ENCODE peak calls at places on chromosomes 3 and 15, in nine cellular contexts. S, N, I, M, V, H, J, F and T are unnamed samples.

GRCh38 chr3:5494913-5495519 is 307.5 kb downstream of the EDEM1 start:
- DNase-seq in F (no peak), H (no peak), M (no peak), N (no peak), J (no peak), V (no peak), I (no peak), S (no peak), T (no peak)

GRCh38 chr3:192655040-192655439 is 72.3 kb downstream of the FGF12 start:
- DNase-seq in M (no peak), J (no peak), I (no peak), S (no peak), V (no peak), N (no peak), F (no peak), H (no peak), T (no peak)

GRCh38 chr3:69232447-69232846 is 110.1 kb upstream of the LMOD3 start:
- DNase-seq in F (no peak), I (no peak), H (no peak), S (peak), V (no peak), J (no peak), N (no peak), M (no peak), T (no peak)

GRCh38 chr3:194573680-194574437 is 59.4 kb downstream of the TMEM44 start:
- DNase-seq in J (no peak), V (no peak), M (no peak), N (peak), S (no peak), H (no peak), I (no peak), F (peak), T (peak)

GRCh38 chr3:5239602-5240001 is 52.1 kb downstream of the EDEM1 start:
- DNase-seq in J (no peak), H (no peak), M (no peak), I (no peak), V (no peak), S (no peak), F (peak), N (peak), T (no peak)

GRCh38 chr15:62432702-62433398 is 267.8 kb upstream of the C2CD4B start:
- DNase-seq in F (no peak), M (no peak), S (no peak), N (no peak), V (no peak), J (no peak), I (no peak), H (peak), T (peak)

GRCh38 chr3:47420511-47421484 is 40.0 kb downstream of the PTPN23 start:
- DNase-seq in V (peak), J (peak), I (peak), F (peak), N (peak), M (peak), S (peak), H (peak), T (peak)

GRCh38 chr3:103047640-103048370 is 613.0 kb downstream of the ZPLD1 start:
- DNase-seq in H (no peak), N (no peak), V (no peak), M (no peak), F (no peak), I (no peak), J (no peak), S (no peak), T (no peak)

GRCh38 chr3:99781761-99782160 is 35.9 kb upstream of the CMSS1 start:
- DNase-seq in N (peak), V (no peak), H (no peak), J (no peak), S (no peak), F (no peak), M (no peak), I (no peak), T (no peak)

GRCh38 chr15:41690636-41691035 is 30.4 kb downstream of the MGA start:
- DNase-seq in I (no peak), J (no peak), V (no peak), H (no peak), S (no peak), M (no peak), N (no peak), F (no peak), T (no peak)

GRCh38 chr3:170977911-170978310 is 48.6 kb downstream of the SLC2A2 start:
- DNase-seq in H (no peak), M (no peak), I (no peak), N (peak), J (no peak), V (no peak), F (no peak), S (no peak), T (no peak)

GRCh38 chr3:170982733-170983132 is 43.8 kb downstream of the SLC2A2 start:
- DNase-seq in S (no peak), V (no peak), J (no peak), N (no peak), F (no peak), H (no peak), M (no peak), I (no peak), T (no peak)

GRCh38 chr3:170976190-170976519 is 50.4 kb downstream of the SLC2A2 start:
- DNase-seq in H (no peak), M (no peak), I (no peak), N (no peak), F (no peak), S (no peak), J (no peak), V (no peak), T (no peak)

GRCh38 chr3:170978335-170978745 is 48.2 kb downstream of the SLC2A2 start:
- DNase-seq in M (no peak), I (no peak), F (no peak), S (no peak), N (no peak), J (no peak), H (no peak), V (no peak), T (no peak)

GRCh38 chr3:170980399-170980798 is 46.1 kb downstream of the SLC2A2 start:
- DNase-seq in H (no peak), N (no peak), J (no peak), S (no peak), M (no peak), V (no peak), I (no peak), F (no peak), T (no peak)
- TF ChIP-seq CTCF in H (no peak), N (no peak), J (no peak), S (no peak), M (peak), V (no peak), I (no peak), F (no peak), T (no peak)

GRCh38 chr15:89379818-89380217 is 45.2 kb upstream of the POLG start:
- DNase-seq in F (no peak), V (no peak), N (no peak), J (peak), I (no peak), H (no peak), M (no peak), S (no peak), T (no peak)

GRCh38 chr15:89379423-89379735 is 44.8 kb upstream of the POLG start:
- DNase-seq in V (no peak), F (no peak), I (no peak), S (no peak), M (no peak), H (no peak), N (no peak), J (no peak), T (no peak)

GRCh38 chr15:89377842-89378698 is 43.4 kb upstream of the POLG start:
- DNase-seq in M (no peak), I (no peak), F (peak), V (no peak), H (no peak), N (no peak), S (no peak), J (no peak), T (no peak)

GRCh38 chr15:89377042-89377841 is 42.6 kb upstream of the POLG start:
- DNase-seq in I (no peak), F (peak), J (no peak), N (no peak), S (no peak), M (no peak), V (no peak), H (no peak), T (no peak)

GRCh38 chr15:89378699-89379422 is 44.2 kb upstream of the POLG start:
- DNase-seq in M (no peak), H (no peak), N (no peak), J (no peak), S (no peak), I (no peak), V (no peak), F (peak), T (no peak)
- H3K4me3 ChIP-seq in M (no peak), H (peak), N (no peak), J (no peak), S (peak), I (peak), V (peak), F (no peak), T (no peak)

GRCh38 chr3:113839551-113839950 is 963 bp downstream of the GRAMD1C start:
- DNase-seq in F (peak), N (no peak), S (no peak), I (no peak), H (no peak), V (no peak), M (no peak), J (no peak), T (no peak)

GRCh38 chr3:113847664-113848461 is 9.3 kb downstream of the GRAMD1C start:
- DNase-seq in N (no peak), M (no peak), F (no peak), V (no peak), I (no peak), S (no peak), H (no peak), J (peak), T (peak)

GRCh38 chr3:113847243-113847642 is 8.7 kb downstream of the GRAMD1C start:
- DNase-seq in V (no peak), S (no peak), M (no peak), I (no peak), J (no peak), N (no peak), F (no peak), H (no peak), T (no peak)

DNA sequence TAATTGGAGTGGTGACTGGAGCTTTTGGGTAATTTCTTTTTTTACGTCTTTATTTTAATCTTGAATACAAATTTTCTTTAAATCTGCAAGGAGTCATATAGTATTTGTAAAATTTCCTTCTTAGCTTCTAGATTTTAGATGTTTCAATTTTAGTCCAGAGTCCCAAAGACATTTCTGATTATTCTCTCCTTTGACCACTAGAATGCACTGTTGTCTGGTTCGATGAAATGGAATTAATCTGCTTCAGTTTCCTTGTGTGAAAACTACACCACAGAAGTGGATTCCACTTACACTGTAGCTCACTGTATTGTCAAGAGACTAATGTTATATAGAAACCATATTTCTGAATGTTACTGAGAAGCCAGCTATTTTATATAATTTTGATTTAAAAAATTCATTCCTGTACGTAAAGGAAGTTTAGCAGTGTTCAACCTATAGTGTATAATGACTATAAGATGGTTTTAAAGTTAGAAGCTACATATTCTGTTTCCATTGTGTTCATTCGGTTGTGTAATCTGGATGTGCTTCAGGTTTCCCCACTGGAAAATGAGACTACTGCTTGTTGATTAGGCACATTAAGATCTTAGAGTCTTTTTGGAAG is 6.1 kb downstream of the GRAMD1C start:
- DNase-seq in V (no peak), N (peak), S (no peak), I (no peak), F (no peak), H (no peak), J (no peak), M (no peak), T (peak)
- TF ChIP-seq CTCF in V (peak), N (peak), S (peak), I (peak), F (peak), H (peak), J (peak), M (peak), T (peak)

DNA sequence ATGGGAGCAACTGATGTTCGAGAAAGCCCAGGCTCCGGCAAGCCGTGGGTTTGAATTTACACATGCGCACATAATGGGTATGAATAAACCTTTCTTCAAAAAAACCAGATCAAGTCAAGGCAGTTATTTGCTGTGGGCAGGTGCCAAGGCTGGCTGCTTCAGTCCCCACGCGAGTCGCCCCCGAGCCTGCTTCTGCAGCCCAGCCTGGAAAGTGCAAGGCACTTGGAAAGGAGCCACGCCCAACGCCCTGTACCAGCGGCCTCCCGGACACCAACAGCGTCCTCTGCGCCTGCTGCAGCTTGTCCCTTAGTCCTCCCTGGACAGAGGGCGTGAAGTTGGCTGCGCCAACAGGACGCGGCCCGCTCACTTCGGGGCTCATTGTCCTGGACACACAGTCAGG is 68.9 kb downstream of the KLF15 start:
- DNase-seq in S (peak), N (no peak), J (no peak), I (no peak), M (peak), H (no peak), V (no peak), F (no peak), T (no peak)
- H3K4me3 ChIP-seq in S (peak), N (no peak), J (no peak), I (no peak), M (no peak), H (peak), V (no peak), F (no peak), T (no peak)

DNA sequence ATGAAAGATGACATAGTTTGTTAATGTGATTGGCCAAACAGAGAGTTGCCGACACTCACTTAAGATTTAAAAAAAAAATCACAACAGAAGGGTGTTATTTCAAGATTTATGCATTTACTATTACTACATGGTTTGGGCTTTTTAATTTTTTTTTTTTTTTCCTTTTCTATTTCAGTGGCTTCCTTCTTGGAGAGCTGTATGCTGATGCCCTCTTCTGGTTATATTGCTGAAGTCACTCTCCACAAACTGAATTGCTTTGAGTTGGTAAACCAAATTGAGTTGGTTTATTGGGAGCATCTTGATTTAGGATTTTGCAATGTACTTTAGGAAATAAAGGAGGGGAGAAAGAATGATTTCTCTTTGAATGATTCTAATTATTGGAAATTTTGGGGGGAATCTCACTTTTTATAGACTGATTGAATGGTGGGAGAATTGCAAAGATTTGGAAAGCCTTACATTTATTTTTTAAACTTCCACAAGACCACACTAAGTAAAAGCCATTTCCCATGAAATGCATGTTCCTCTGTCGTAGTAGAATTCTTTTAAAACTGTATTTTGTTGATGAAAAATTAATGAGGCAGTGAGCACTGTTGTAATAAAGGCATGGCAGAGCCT is 186.6 kb upstream of the FEZF2 start:
- DNase-seq in M (no peak), N (peak), V (no peak), I (no peak), H (no peak), J (peak), S (peak), F (no peak), T (peak)
- TF ChIP-seq CTCF in M (peak), N (peak), V (no peak), I (no peak), H (peak), J (peak), S (no peak), F (peak), T (peak)

DNA sequence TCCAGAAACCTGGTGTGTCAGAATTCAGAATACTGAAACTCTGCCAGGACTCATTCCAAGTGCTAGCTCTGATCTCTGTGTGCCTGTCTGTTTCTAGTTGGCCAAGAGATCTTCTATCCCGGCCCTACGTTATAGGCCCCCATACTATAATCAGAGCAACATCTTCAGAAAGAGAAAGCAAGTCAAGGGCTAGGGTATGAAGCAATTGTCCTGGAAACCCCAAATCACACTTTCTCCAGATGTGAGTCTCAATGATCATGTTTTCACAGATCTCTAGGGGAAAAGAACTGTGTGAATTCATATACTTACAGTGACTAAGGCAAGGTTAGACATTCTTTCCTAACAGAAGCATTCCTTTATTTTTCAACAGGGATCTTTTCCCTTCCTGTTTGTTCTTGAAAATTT is 309.7 kb downstream of the SLC9A9 start:
- DNase-seq in S (no peak), M (no peak), H (no peak), F (no peak), N (peak), J (no peak), I (no peak), V (no peak), T (peak)
- H3K4me3 ChIP-seq in S (no peak), M (no peak), H (no peak), F (no peak), N (no peak), J (no peak), I (no peak), V (no peak), T (no peak)